ENCODE peak calls at places on chromosomes 2 and 18, in seven cellular contexts. D, U, P, N, L, F and G are unnamed samples.

GRCh38 chr2:6946722-6947121 is 29.5 kb downstream of the RNF144A start:
- DNase-seq in D (peak), U (no peak), P (no peak), N (no peak), L (peak), F (no peak), G (no peak)

GRCh38 chr2:38233231-38233983 is 143.7 kb downstream of the ATL2 start:
- DNase-seq in D (peak), U (no peak), P (no peak), N (no peak), L (peak), F (no peak), G (no peak)

GRCh38 chr2:227285741-227286140 is 39.3 kb upstream of the MFF start:
- DNase-seq in D (no peak), U (no peak), P (no peak), N (no peak), L (no peak), F (no peak), G (no peak)

GRCh38 chr18:57447154-57447621 is 12.0 kb downstream of the ONECUT2 start:
- DNase-seq in D (peak), U (peak), P (no peak), N (no peak), L (no peak), F (no peak), G (no peak)

GRCh38 chr18:62720766-62721613 is 5.6 kb downstream of the PHLPP1 start:
- DNase-seq in D (no peak), U (no peak), P (no peak), N (no peak), L (no peak), F (no peak), G (no peak)

GRCh38 chr18:41721103-41721502 is 233.9 kb upstream of the PIK3C3 start:
- DNase-seq in D (no peak), U (no peak), P (no peak), N (no peak), L (no peak), F (no peak), G (no peak)

GRCh38 chr2:214311031-214311533 is 99.8 kb upstream of the VWC2L start:
- DNase-seq in D (no peak), U (no peak), P (peak), N (no peak), L (no peak), F (no peak), G (peak)

GRCh38 chr2:25787020-25787419 is 91.3 kb downstream of the ASXL2 start:
- DNase-seq in D (no peak), U (no peak), P (no peak), N (no peak), L (no peak), F (no peak), G (no peak)

GRCh38 chr2:19848029-19848750 is 53.6 kb downstream of the TTC32 start:
- DNase-seq in D (no peak), U (no peak), P (no peak), N (no peak), L (no peak), F (no peak), G (no peak)

GRCh38 chr2:210561482-210561881 is 5.1 kb downstream of the CPS1 start:
- DNase-seq in D (no peak), U (no peak), P (no peak), N (no peak), L (no peak), F (no peak), G (no peak)

GRCh38 chr2:31270136-31270535 is 36.2 kb downstream of the EHD3 start:
- DNase-seq in D (peak), U (no peak), P (no peak), N (no peak), L (peak), F (no peak), G (no peak)

GRCh38 chr2:85164145-85164559 is 31.0 kb downstream of the TCF7L1 start:
- DNase-seq in D (no peak), U (no peak), P (no peak), N (no peak), L (no peak), F (no peak), G (no peak)

GRCh38 chr18:45828917-45829811 is 3.7 kb downstream of the SIGLEC15 start:
- DNase-seq in D (no peak), U (no peak), P (no peak), N (no peak), L (no peak), F (peak), G (no peak)

GRCh38 chr2:237434916-237435315 is 21.0 kb upstream of the COL6A3 start:
- DNase-seq in D (peak), U (no peak), P (no peak), N (no peak), L (no peak), F (peak), G (peak)

GRCh38 chr2:190551928-190552327 is 17.4 kb upstream of the NEMP2 start:
- DNase-seq in D (no peak), U (no peak), P (no peak), N (peak), L (no peak), F (peak), G (peak)

GRCh38 chr2:36352024-36352398 is 3.6 kb upstream of the CRIM1 start:
- DNase-seq in D (peak), U (peak), P (no peak), N (no peak), L (no peak), F (no peak), G (peak)

GRCh38 chr2:184346338-184346862 is 251.9 kb upstream of the ZNF804A start:
- DNase-seq in D (no peak), U (no peak), P (no peak), N (no peak), L (no peak), F (no peak), G (no peak)

GRCh38 chr2:239339726-239340654 is 60.8 kb downstream of the HDAC4 start:
- DNase-seq in D (no peak), U (no peak), P (no peak), N (no peak), L (no peak), F (no peak), G (peak)

GRCh38 chr2:8584174-8585066 is 97.4 kb upstream of the ID2 start:
- DNase-seq in D (no peak), U (peak), P (no peak), N (no peak), L (no peak), F (no peak), G (no peak)

GRCh38 chr2:69036926-69037325 is 23.9 kb downstream of the ANTXR1 start:
- DNase-seq in D (peak), U (no peak), P (no peak), N (no peak), L (no peak), F (no peak), G (no peak)

GRCh38 chr2:58497189-58497588 is 256.1 kb upstream of the FANCL start:
- DNase-seq in D (no peak), U (no peak), P (peak), N (no peak), L (no peak), F (no peak), G (no peak)

GRCh38 chr2:157696036-157696435 is 67.4 kb upstream of the ACVR1C start:
- DNase-seq in D (peak), U (no peak), P (no peak), N (no peak), L (no peak), F (no peak), G (no peak)

GRCh38 chr2:146240376-146240775 is 1604.5 kb upstream of the ACVR2A start:
- DNase-seq in D (peak), U (no peak), P (no peak), N (no peak), L (no peak), F (no peak), G (no peak)

GRCh38 chr2:88220733-88221132 is 50.6 kb downstream of the THNSL2 start:
- DNase-seq in D (no peak), U (peak), P (no peak), N (no peak), L (no peak), F (no peak), G (no peak)

GRCh38 chr18:69949538-69949936 is 1.9 kb upstream of the CD226 start:
- DNase-seq in D (no peak), U (no peak), P (no peak), N (no peak), L (no peak), F (no peak), G (peak)

GRCh38 chr18:28041366-28041765 is 135.6 kb downstream of the CDH2 start:
- DNase-seq in D (peak), U (no peak), P (no peak), N (no peak), L (peak), F (no peak), G (no peak)

GRCh38 chr2:71101656-71102055 is 28.4 kb downstream of the MCEE start:
- DNase-seq in D (peak), U (no peak), P (no peak), N (no peak), L (peak), F (no peak), G (no peak)

GRCh38 chr2:11774600-11774999 is 28.2 kb downstream of the LPIN1 start:
- DNase-seq in D (no peak), U (no peak), P (no peak), N (no peak), L (no peak), F (no peak), G (no peak)

GRCh38 chr18:55018602-55019001 is 59.3 kb upstream of the CCDC68 start:
- DNase-seq in D (peak), U (no peak), P (no peak), N (no peak), L (peak), F (no peak), G (no peak)

GRCh38 chr18:659597-659996 is 2.1 kb downstream of the TYMS start:
- DNase-seq in D (no peak), U (no peak), P (no peak), N (no peak), L (no peak), F (no peak), G (no peak)

GRCh38 chr18:657311-657997 is at the start of gene TYMS:
- DNase-seq in D (peak), U (peak), P (no peak), N (peak), L (no peak), F (peak), G (peak)

GRCh38 chr18:657998-658946 is 819 bp downstream of the TYMS start:
- DNase-seq in D (peak), U (peak), P (peak), N (peak), L (peak), F (peak), G (peak)

GRCh38 chr18:662197-662596 is 4.7 kb downstream of the TYMS start:
- DNase-seq in D (no peak), U (no peak), P (no peak), N (no peak), L (no peak), F (no peak), G (no peak)

GRCh38 chr18:658947-659533 is 1.6 kb downstream of the TYMS start:
- DNase-seq in D (no peak), U (no peak), P (no peak), N (no peak), L (no peak), F (no peak), G (no peak)
- H3K4me3 ChIP-seq in D (peak), U (peak), P (peak), N (peak), L (peak), F (no peak), G (peak)

DNA sequence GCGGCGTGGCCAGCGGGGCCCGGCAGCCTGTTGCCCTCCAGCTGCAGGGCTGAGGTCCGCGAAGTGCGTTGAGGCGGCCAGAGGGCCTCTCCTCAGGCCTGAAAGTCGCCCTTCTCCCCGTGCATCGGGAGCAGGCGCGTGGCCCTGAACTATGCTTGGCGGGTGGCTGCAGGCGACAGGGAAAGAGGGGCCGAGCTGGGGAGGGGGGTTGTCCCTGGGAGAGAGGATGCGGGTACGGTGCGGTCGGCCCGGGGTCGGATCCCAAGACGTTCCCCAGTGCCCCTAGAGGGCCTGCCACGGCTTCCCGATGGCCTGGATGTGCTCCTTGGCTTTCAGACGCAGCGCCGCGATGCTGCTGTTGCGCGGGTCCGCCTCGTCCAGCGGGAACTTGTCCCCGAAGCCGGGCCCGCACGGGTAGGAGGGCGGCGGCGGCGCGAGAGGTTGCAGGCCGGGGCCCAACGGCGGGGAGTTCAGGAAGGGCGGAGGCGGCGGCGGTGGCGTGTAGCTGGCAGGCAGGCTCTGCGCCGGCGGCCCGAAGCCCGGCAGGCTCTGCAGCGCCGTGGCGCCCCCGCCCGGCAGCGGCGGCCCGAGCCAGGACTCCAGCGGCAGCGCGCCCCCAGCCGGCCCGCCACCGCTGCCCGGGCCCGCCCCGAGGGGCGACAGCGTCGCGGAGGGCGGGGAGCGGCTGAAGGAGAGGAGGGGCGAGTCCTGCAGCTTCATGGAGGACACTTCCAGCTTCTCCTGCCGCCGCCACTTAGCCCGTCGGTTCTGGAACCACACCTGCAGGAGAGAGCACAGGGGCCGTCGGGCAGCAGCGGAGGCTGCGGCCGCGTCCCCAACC is 4.3 kb downstream of the RAX start:
- DNase-seq in D (no peak), U (no peak), P (no peak), N (no peak), L (no peak), F (peak), G (peak)
- H3K4me3 ChIP-seq in D (no peak), U (no peak), P (peak), N (peak), L (no peak), F (peak), G (no peak)

GRCh38 chr18:5894215-5894612 is 1.1 kb downstream of the TMEM200C start:
- DNase-seq in D (no peak), U (no peak), P (no peak), N (no peak), L (no peak), F (no peak), G (no peak)
- H3K4me3 ChIP-seq in D (no peak), U (no peak), P (peak), N (peak), L (no peak), F (peak), G (no peak)

DNA sequence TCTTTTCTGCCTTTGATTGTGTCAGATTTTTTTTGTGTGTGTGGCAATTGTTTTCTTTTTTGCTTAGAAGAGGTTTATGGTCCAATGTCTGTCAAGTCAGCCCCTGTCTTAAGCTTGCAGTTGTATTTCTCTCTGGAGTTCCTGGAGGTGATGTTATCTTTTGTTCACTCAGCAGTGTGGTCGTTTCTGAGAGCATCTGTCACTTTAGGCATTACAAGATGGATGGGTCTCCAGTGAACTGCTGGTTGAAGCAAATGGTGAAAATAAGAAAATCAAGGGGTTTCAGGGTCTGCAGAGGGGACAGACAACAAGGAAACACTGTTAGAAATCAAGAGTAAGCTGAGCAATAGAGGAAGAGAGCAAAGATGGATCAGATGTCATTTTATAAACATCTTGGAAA is 121.4 kb downstream of the GREB1L start:
- DNase-seq in D (no peak), U (no peak), P (no peak), N (no peak), L (no peak), F (no peak), G (no peak)
- H3K4me3 ChIP-seq in D (no peak), U (no peak), P (no peak), N (no peak), L (no peak), F (no peak), G (no peak)